ENCODE peak calls at places on chromosomes 3 and 15, in six cellular contexts. S is GM06990, L is A549, Z is fibroblast of pulmonary artery, R is fibroblast of villous mesenchyme, F is epithelial cell of esophagus. N is an unnamed sample.

GRCh38 chr15:51044037-51044712 is 50.5 kb downstream of the TNFAIP8L3 start:
- DNase-seq in S (no peak), L (no peak), Z (no peak), R (peak; percentile 16), F (no peak), N (no peak)

GRCh38 chr3:177427096-177427495 is 229.8 kb upstream of the TBL1XR1 start:
- DNase-seq in S (peak; percentile 78), L (no peak), Z (no peak), R (no peak), F (no peak), N (no peak)

GRCh38 chr3:39208463-39209055 is 16.2 kb upstream of the XIRP1 start:
- DNase-seq in S (no peak), L (peak; percentile 60), Z (peak; percentile 67), R (peak; percentile 56), F (peak; percentile 67), N (peak; percentile 63)

GRCh38 chr3:46098319-46098761 is 71.1 kb upstream of the XCR1 start:
- DNase-seq in S (peak; percentile 64), L (no peak), Z (peak; percentile 70), R (peak; percentile 91), F (peak; percentile 54), N (peak; percentile 80)

GRCh38 chr3:65996605-65997004 is 42.1 kb downstream of the MAGI1 start:
- DNase-seq in S (no peak), L (no peak), Z (peak; percentile 49), R (no peak), F (peak; percentile 96), N (no peak)

GRCh38 chr3:106473576-106474506 is 605.0 kb upstream of the CBLB start:
- DNase-seq in S (no peak), L (no peak), Z (no peak), R (no peak), F (no peak), N (no peak)

GRCh38 chr3:41202075-41202833 is 2.9 kb downstream of the CTNNB1 start:
- DNase-seq in S (peak; percentile 14), L (no peak), Z (no peak), R (peak; percentile 33), F (no peak), N (no peak)

GRCh38 chr3:59809750-59810444 is 760.1 kb upstream of the CFAP20DC start:
- DNase-seq in S (peak; percentile 10), L (peak; percentile 18), Z (peak; percentile 34), R (peak; percentile 29), F (peak; percentile 59), N (peak; percentile 39)

GRCh38 chr15:61410656-61411055 is 181.6 kb upstream of the RORA start:
- DNase-seq in S (no peak), L (no peak), Z (no peak), R (no peak), F (no peak), N (no peak)

GRCh38 chr15:43150171-43150929 is 17.0 kb downstream of the TMEM62 start:
- DNase-seq in S (no peak), L (peak; percentile 18), Z (peak; percentile 82), R (peak; percentile 80), F (peak; percentile 99), N (peak; percentile 97)

GRCh38 chr15:34047893-34048775 is 9.1 kb upstream of the AVEN start:
- DNase-seq in S (no peak), L (no peak), Z (peak; percentile 37), R (peak; percentile 44), F (no peak), N (no peak)

GRCh38 chr15:27871078-27871695 is 227.9 kb downstream of the OCA2 start:
- DNase-seq in S (no peak), L (no peak), Z (no peak), R (no peak), F (no peak), N (no peak)

GRCh38 chr3:185797108-185797881 is 27.5 kb downstream of the IGF2BP2 start:
- DNase-seq in S (no peak), L (no peak), Z (no peak), R (no peak), F (no peak), N (no peak)

GRCh38 chr3:10173926-10174435 is 9.3 kb downstream of the IRAK2 start:
- DNase-seq in S (no peak), L (peak; percentile 62), Z (peak; percentile 97), R (peak; percentile 86), F (peak; percentile 37), N (peak; percentile 81)
- H3K4me3 ChIP-seq in S (no peak overlapping the region), L (no peak overlapping the region), Z (no peak overlapping the region), R (no peak overlapping the region), F (no peak overlapping the region), N (no peak overlapping the region)

GRCh38 chr3:10667269-10667668 is 148.8 kb upstream of the SLC6A11 start:
- DNase-seq in S (no peak), L (no peak), Z (no peak), R (no peak), F (no peak), N (no peak)
- TF ChIP-seq CTCF in S (no peak), L (no peak), Z (no peak), R (no peak), F (no peak), N (no peak)

GRCh38 chr3:193743702-193744047 is 150.7 kb downstream of the OPA1 start:
- DNase-seq in S (peak; percentile 22), L (no peak), Z (peak; percentile 17), R (peak; percentile 4), F (peak; percentile 29), N (no peak)
- H3K4me3 ChIP-seq in S (no peak overlapping the region), L (no peak overlapping the region), Z (no peak overlapping the region), R (no peak overlapping the region), F (no peak overlapping the region), N (no peak overlapping the region)

GRCh38 chr3:57597240-57597972 is at the start of gene ARF4:
- DNase-seq in S (peak; percentile 100), L (peak; percentile 96), Z (peak; percentile 100), R (peak; percentile 100), F (peak; percentile 100), N (peak; percentile 99)
- TF ChIP-seq CTCF in S (peak; percentile 31), L (no peak), Z (no peak), R (no peak), F (peak; percentile 14), N (peak; percentile 29)

DNA sequence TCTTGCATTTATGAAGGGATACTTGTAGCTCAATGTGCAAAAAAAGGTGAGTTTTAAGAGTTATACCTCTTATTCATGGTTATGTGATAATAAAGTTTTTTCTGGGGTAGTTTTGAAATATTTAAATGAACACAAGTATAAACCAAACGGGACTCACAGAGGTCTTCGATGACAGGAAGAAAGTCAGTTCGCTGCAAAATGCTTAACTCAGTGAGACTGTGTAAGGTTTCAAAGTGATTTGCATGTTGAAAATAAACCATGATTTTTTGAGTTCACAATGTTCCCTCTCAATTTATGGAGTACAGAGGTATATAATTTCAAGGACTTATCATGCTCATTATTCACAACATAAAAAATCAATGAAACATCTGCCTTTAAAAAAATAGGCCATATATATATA is 36.3 kb upstream of the MYH15 start:
- DNase-seq in S (no peak), L (no peak), Z (no peak), R (no peak), F (no peak), N (no peak)
- H3K4me3 ChIP-seq in S (peak overlapping the region; percentile 17), L (no peak overlapping the region), Z (no peak overlapping the region), R (peak overlapping the region; percentile 42), F (no peak overlapping the region), N (no peak overlapping the region)

GRCh38 chr3:25910997-25911396 is 121.1 kb downstream of the OXSM start:
- DNase-seq in S (no peak), L (no peak), Z (peak; percentile 12), R (peak; percentile 7), F (peak; percentile 32), N (no peak)
- TF ChIP-seq CTCF in S (peak; percentile 72), L (no peak), Z (peak; percentile 22), R (peak; percentile 18), F (peak; percentile 32), N (peak; percentile 32)

GRCh38 chr15:88912500-88912921 is 668 bp downstream of the MFGE8 start:
- DNase-seq in S (no peak), L (peak; percentile 57), Z (peak; percentile 62), R (peak; percentile 68), F (no peak), N (no peak)

GRCh38 chr15:88908697-88909621 is 4.2 kb downstream of the MFGE8 start:
- DNase-seq in S (no peak), L (no peak), Z (peak; percentile 43), R (peak; percentile 91), F (no peak), N (no peak)

GRCh38 chr15:88908123-88908522 is 5.1 kb downstream of the MFGE8 start:
- DNase-seq in S (no peak), L (no peak), Z (no peak), R (no peak), F (no peak), N (no peak)

GRCh38 chr15:88911766-88912118 is 1.4 kb downstream of the MFGE8 start:
- DNase-seq in S (no peak), L (peak; percentile 67), Z (no peak), R (peak; percentile 65), F (peak; percentile 85), N (no peak)

GRCh38 chr15:88909956-88910831 is 3.0 kb downstream of the MFGE8 start:
- DNase-seq in S (no peak), L (no peak), Z (no peak), R (peak; percentile 52), F (no peak), N (peak; percentile 73)
- H3K4me3 ChIP-seq in S (no peak overlapping the region), L (no peak overlapping the region), Z (no peak overlapping the region), R (no peak overlapping the region), F (no peak overlapping the region), N (peak overlapping the region; percentile 68)

N was measured in AG10803.